ENCODE peak calls at places on chromosomes 2 and 18, in eight cellular contexts. U, F, Y, M, Q, C, I and D are unnamed samples.

GRCh38 chr18:55420977-55421611 is 166.9 kb downstream of the TCF4 start:
- DNase-seq in M (no peak), F (no peak), Y (no peak), U (no peak), I (no peak), C (no peak), Q (no peak), D (no peak)

GRCh38 chr2:175234153-175234552 is 52.6 kb upstream of the ATP5MC3 start:
- DNase-seq in Y (no peak), F (no peak), U (peak), C (no peak), Q (no peak), M (no peak), I (no peak), D (no peak)

GRCh38 chr2:217599906-217600305 is 402.9 kb downstream of the TNS1 start:
- DNase-seq in Y (no peak), F (no peak), M (no peak), Q (no peak), C (no peak), U (no peak), I (no peak), D (no peak)

GRCh38 chr2:206799083-206799482 is 33.7 kb downstream of the FASTKD2 start:
- DNase-seq in I (no peak), M (no peak), Y (no peak), Q (no peak), C (no peak), U (no peak), F (no peak), D (no peak)

GRCh38 chr2:174574657-174575056 is 22.9 kb downstream of the WIPF1 start:
- DNase-seq in Y (no peak), C (no peak), F (no peak), M (no peak), I (no peak), U (peak), Q (no peak), D (no peak)

GRCh38 chr2:46179037-46179621 is 118.1 kb upstream of the EPAS1 start:
- DNase-seq in F (peak), Q (no peak), I (no peak), C (peak), Y (peak), U (no peak), M (peak), D (peak)

GRCh38 chr2:124640221-124640750 is 615.2 kb downstream of the CNTNAP5 start:
- DNase-seq in U (no peak), F (no peak), Q (no peak), C (no peak), M (no peak), I (no peak), Y (no peak), D (no peak)

GRCh38 chr2:217743407-217743806 is 259.4 kb downstream of the TNS1 start:
- DNase-seq in F (no peak), Q (no peak), Y (no peak), U (no peak), I (no peak), M (no peak), C (no peak), D (no peak)

GRCh38 chr2:43027496-43027895 is 198.9 kb downstream of the ZFP36L2 start:
- DNase-seq in Y (no peak), I (no peak), Q (no peak), U (no peak), C (no peak), M (no peak), F (no peak), D (no peak)

GRCh38 chr2:44805391-44805790 is 136.1 kb upstream of the SIX3 start:
- DNase-seq in Y (no peak), F (peak), M (no peak), I (no peak), Q (no peak), U (no peak), C (no peak), D (no peak)

GRCh38 chr2:29114841-29115609 is at the start of gene CLIP4:
- DNase-seq in F (peak), Y (peak), U (no peak), C (peak), Q (peak), I (peak), M (peak), D (peak)

GRCh38 chr18:45657357-45658335 is 42.4 kb downstream of the SLC14A2 start:
- DNase-seq in Y (no peak), Q (no peak), F (no peak), C (no peak), I (no peak), U (no peak), M (no peak), D (peak)

GRCh38 chr2:65358690-65359400 is 73.6 kb downstream of the SPRED2 start:
- DNase-seq in Y (no peak), I (no peak), U (no peak), F (no peak), Q (no peak), C (no peak), M (no peak), D (no peak)

GRCh38 chr18:51391215-51391614 is 193.7 kb upstream of the MEX3C start:
- DNase-seq in Q (peak), M (no peak), F (no peak), U (no peak), C (no peak), I (no peak), Y (no peak), D (no peak)

GRCh38 chr2:225190987-225191386 is 148.7 kb upstream of the DOCK10 start:
- DNase-seq in I (no peak), F (no peak), C (no peak), Q (no peak), Y (no peak), M (no peak), U (no peak), D (no peak)

GRCh38 chr2:140273958-140274357 is 1493.8 kb upstream of the NXPH2 start:
- DNase-seq in F (no peak), Q (no peak), Y (no peak), C (no peak), U (no peak), M (no peak), I (no peak), D (no peak)

GRCh38 chr2:8676915-8677645 is 4.8 kb upstream of the ID2 start:
- DNase-seq in F (no peak), C (no peak), U (no peak), Q (peak), M (no peak), Y (no peak), I (no peak), D (no peak)